ENCODE peak calls at places on chromosomes 3 and 15, in ten cellular contexts. G, P, W, I, R, C, O, F, Q and V are unnamed samples.

GRCh38 chr3:154129625-154130024 is 8.4 kb downstream of the ARHGEF26 start:
- DNase-seq in R (no peak), W (no peak), P (no peak), G (no peak), I (no peak), Q (no peak), F (no peak), O (no peak), C (no peak), V (no peak)

GRCh38 chr15:64006642-64007041 is 39.6 kb downstream of the DAPK2 start:
- DNase-seq in W (peak), R (peak), C (no peak), F (no peak), Q (no peak), P (no peak), O (peak), G (no peak), I (no peak), V (no peak)

GRCh38 chr3:39118079-39118478 is 10.6 kb downstream of the TTC21A start:
- DNase-seq in C (no peak), I (no peak), O (no peak), G (no peak), Q (no peak), W (no peak), F (no peak), R (no peak), P (no peak), V (no peak)

GRCh38 chr3:98070840-98071239 is 16.1 kb upstream of the OR5AC2 start:
- DNase-seq in W (no peak), C (no peak), I (no peak), G (no peak), R (no peak), F (no peak), Q (no peak), O (no peak), P (no peak), V (no peak)

GRCh38 chr3:113409676-113410075 is 31.6 kb downstream of the CFAP44 start:
- DNase-seq in P (no peak), R (no peak), C (no peak), W (no peak), G (no peak), I (no peak), Q (no peak), O (no peak), F (no peak), V (no peak)

GRCh38 chr3:66428733-66429132 is 72.1 kb downstream of the LRIG1 start:
- DNase-seq in W (peak), C (peak), I (peak), G (peak), P (peak), F (peak), R (peak), O (peak), Q (peak), V (no peak)

GRCh38 chr15:78154955-78155354 is 5.8 kb downstream of the IDH3A start:
- DNase-seq in P (no peak), O (no peak), R (no peak), W (no peak), Q (no peak), G (no peak), I (no peak), C (no peak), F (no peak), V (no peak)

GRCh38 chr15:67405208-67406191 is 115.4 kb upstream of the C15orf61 start:
- DNase-seq in F (no peak), C (peak), I (no peak), P (peak), O (peak), W (no peak), Q (no peak), G (no peak), R (peak), V (no peak)

GRCh38 chr3:99366663-99367429 is 271.5 kb upstream of the COL8A1 start:
- DNase-seq in R (no peak), P (peak), C (no peak), Q (no peak), I (no peak), W (no peak), F (no peak), G (no peak), O (no peak), V (no peak)

GRCh38 chr3:171269557-171269956 is 190.6 kb downstream of the TNIK start:
- DNase-seq in G (no peak), W (no peak), Q (no peak), O (no peak), R (no peak), C (no peak), P (no peak), I (no peak), F (no peak), V (no peak)

GRCh38 chr3:131728898-131729297 is 226.1 kb upstream of the MRPL3 start:
- DNase-seq in R (peak), F (no peak), I (no peak), O (no peak), P (no peak), C (peak), W (no peak), G (no peak), Q (no peak), V (no peak)

GRCh38 chr15:31457631-31458526 is 131.2 kb downstream of the KLF13 start:
- DNase-seq in P (peak), W (peak), C (peak), G (no peak), I (no peak), O (peak), F (peak), R (peak), Q (no peak), V (no peak)

GRCh38 chr3:72373139-72373538 is 475.1 kb downstream of the SHQ1 start:
- DNase-seq in G (no peak), P (no peak), F (no peak), R (no peak), I (no peak), W (no peak), C (no peak), Q (no peak), O (no peak), V (no peak)

GRCh38 chr15:26974120-26974780 is 3.3 kb downstream of the GABRG3 start:
- DNase-seq in F (no peak), P (peak), Q (no peak), W (no peak), G (no peak), R (no peak), C (peak), O (peak), I (no peak), V (no peak)

GRCh38 chr3:171980578-171981270 is 58.7 kb upstream of the FNDC3B start:
- DNase-seq in Q (no peak), I (no peak), C (peak), P (peak), G (no peak), R (no peak), W (no peak), F (no peak), O (no peak), V (no peak)

GRCh38 chr3:186589856-186590579 is 19.5 kb downstream of the DNAJB11 start:
- DNase-seq in R (peak), W (peak), F (no peak), C (peak), O (peak), G (no peak), I (no peak), P (peak), Q (no peak), V (no peak)

GRCh38 chr15:25905140-25905539 is 42.0 kb upstream of the ATP10A start:
- DNase-seq in Q (peak), I (no peak), P (peak), F (no peak), O (peak), G (no peak), C (peak), R (no peak), W (no peak), V (no peak)

GRCh38 chr3:194086251-194087075 is 49.5 kb upstream of the HES1 start:
- DNase-seq in F (peak), P (peak), Q (no peak), C (no peak), W (no peak), R (no peak), G (no peak), I (no peak), O (no peak), V (no peak)

GRCh38 chr3:54621181-54621580 is 306.7 kb downstream of the LRTM1 start:
- DNase-seq in G (no peak), C (no peak), W (no peak), I (no peak), R (peak), F (peak), O (no peak), P (no peak), Q (peak), V (no peak)

GRCh38 chr3:117725314-117725713 is 1015.7 kb downstream of the TUSC7 start:
- DNase-seq in G (no peak), I (no peak), W (no peak), C (no peak), Q (no peak), R (no peak), O (no peak), F (no peak), P (no peak), V (no peak)

GRCh38 chr3:169604568-169604967 is 58.9 kb downstream of the MECOM start:
- DNase-seq in W (no peak), I (no peak), R (peak), O (no peak), Q (no peak), F (no peak), G (no peak), P (peak), C (peak), V (no peak)

DNA sequence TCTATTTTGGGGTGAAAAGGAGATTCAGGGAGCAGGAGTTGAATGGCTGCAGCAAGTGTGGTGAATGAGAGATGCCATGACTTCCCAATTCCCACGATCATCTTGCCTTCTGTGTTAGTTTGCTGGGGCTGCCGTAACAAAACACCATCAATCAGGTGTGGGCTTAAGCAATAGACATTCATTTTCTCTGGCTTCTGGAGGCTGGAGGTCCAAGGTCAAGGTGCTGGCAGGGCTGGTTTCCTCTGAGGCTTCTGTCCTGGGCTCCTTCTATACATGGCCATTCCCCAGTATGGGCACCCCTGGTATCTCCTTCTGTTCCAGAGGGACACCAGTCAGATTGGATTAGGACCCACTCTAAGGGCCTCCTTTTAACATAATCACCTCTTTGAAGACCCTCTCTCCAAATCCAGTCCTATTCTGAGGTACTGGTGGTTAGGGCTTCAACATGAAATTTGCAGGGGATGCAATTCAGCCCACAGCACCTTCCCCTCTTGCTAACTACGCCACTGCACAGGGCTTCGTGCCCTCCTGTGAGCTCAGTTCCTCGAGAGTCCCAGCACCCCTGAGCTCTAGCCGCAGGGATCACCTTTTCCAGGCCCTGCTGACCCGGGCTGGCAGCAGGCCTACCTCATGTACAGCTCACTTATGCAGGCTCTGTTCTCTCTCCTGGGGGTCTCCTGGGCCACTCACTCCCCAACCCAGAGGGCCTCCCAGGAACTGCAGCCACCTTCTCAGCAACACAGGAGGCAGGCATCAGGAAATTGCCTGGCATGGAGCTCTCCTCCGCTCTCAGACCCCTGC is 37.3 kb upstream of the SLC6A11 start:
- DNase-seq in R (no peak), Q (no peak), P (no peak), G (no peak), W (no peak), C (no peak), I (no peak), O (no peak), F (peak), V (no peak)
- TF ChIP-seq CTCF in R (no peak), Q (no peak), P (no peak), G (no peak), W (no peak), C (no peak), I (no peak), O (no peak), F (no peak), V (no peak)

GRCh38 chr3:46705751-46706572 is 4.8 kb downstream of the TMIE start:
- DNase-seq in Q (peak), I (no peak), F (no peak), G (peak), C (peak), O (peak), R (no peak), W (no peak), P (peak), V (no peak)
- TF ChIP-seq CTCF in Q (no peak), I (no peak), F (no peak), G (no peak), C (no peak), O (no peak), R (no peak), W (peak), P (peak), V (no peak)

DNA sequence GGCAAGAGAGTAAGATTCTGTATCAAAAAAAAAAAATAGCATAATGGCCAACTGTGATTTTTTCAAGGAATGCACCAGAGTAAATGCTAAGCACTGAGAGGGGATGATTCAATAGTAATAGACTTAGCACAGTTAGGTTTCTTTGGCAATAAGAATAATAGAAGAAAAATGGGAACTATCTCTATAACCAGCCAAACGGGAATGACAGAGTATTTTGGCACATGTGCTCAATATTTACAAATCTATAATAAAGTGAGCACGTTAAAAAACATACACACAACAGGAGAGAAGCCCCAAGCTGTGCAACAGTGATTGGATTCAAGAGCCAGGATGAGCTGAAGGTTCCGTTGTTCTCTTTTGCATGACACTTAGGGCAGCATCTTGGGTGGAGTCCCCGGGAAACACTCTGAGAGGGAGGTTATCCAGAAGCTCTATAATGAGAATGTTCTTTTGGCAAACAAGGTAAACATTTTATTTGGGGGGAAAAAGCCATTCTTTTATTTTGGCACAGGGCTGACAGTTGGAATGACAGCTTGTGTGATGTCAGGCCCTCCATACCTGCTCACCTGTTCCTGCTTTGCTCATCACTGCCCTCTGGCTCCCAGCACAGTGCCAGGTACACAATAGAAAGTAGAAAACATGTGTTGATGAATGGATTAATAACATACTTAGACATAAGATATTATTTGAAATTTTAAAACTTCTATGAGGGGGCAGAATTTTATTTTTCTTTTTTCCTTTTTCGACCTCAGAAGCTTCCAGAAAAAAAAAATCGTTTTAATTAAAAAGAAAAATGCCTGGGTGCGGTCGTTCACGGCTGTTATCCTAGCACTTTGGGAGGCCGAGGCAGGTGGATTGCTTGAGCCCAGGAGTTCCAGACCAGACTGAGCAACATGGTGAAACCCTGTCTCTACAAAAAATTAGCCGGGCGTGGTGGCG is 44.0 kb upstream of the MUC4 start:
- DNase-seq in C (no peak), P (no peak), F (no peak), I (no peak), Q (no peak), R (no peak), G (no peak), W (no peak), O (no peak), V (no peak)
- TF ChIP-seq CTCF in C (no peak), P (no peak), F (no peak), I (no peak), Q (no peak), R (peak), G (no peak), W (peak), O (peak), V (no peak)

DNA sequence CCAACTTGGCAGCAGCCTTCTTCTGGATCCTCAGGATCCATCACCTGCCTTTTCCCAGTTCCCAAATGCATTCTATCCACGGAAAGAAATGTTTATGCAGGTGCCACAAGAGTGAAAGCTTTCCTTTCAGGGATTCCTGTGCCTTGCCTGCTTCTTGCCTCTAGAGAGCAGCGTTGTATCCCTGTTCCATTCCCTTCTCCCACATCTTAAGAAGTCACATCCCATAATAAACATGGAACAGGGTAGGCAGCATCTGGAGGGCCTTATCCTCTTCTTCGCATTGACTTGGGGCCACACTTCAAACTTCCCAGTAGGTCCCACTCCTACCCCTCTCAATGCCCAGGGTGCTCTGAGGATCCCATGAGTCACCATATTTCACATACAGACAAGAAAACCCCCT is 72.7 kb upstream of the DCLK3 start:
- DNase-seq in I (no peak), O (no peak), G (no peak), Q (no peak), P (peak), W (no peak), C (peak), F (no peak), R (no peak), V (no peak)
- TF ChIP-seq CTCF in I (no peak), O (no peak), G (no peak), Q (no peak), P (peak), W (peak), C (peak), F (no peak), R (peak), V (no peak)

DNA sequence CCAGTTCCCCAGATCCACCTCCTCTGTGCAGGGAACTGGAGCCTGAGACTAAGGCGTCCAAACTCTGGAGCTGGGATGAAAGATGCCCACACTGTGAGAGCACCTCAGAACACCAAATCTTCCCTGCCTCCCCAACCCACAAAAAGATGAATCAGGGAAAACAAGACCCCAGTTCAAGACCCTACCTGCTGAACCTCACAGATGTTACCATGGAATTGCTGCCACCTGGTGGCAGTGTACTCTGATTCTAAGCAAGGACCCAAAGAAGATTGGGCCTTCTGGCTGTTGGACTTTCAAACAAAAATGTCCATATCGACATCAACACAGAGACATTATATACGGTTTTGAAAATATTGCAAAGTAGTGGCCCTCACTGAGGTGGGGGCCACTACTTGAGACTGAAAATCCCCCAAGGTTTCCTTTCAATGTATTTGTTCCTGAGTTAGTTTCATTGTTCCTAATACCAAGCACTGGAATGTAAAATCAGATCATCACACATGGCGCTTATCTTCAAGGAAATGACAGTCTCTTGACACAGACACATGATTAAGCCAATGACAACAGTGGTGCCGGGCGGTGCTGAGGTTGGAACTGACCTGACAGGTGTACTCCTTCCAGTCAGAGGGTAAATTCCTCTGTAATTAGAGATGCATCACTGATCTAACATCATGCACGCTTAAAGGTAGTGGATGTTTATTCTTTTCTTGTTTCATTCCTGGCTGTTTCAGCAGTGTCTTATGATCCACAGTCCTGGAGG is 67.6 kb downstream of the SLC6A11 start:
- DNase-seq in P (peak), I (no peak), W (no peak), O (no peak), C (peak), G (no peak), F (no peak), Q (no peak), R (peak), V (no peak)
- TF ChIP-seq CTCF in P (peak), I (no peak), W (peak), O (peak), C (peak), G (no peak), F (no peak), Q (peak), R (peak), V (peak)

DNA sequence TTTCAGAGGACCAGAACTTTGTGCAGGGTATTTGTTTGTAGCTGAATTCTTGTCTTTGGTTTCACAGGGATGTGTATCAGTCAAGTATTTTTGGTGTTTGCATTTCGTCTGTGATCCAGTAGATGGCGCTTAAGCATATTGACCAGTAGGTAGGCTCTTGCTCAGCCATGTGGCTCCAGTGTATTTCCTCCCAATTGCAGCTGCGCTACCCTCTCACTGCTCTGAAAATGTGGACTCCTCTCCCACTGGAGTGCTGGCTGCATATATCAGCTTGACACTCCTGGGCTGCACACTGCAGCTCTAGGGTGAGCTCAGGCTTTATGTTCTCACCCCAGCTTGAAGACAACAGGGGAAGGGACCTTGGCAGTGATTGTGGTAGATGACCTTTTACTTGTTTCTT is 1264.3 kb upstream of the ALCAM start:
- DNase-seq in Q (no peak), I (no peak), P (peak), R (peak), G (no peak), F (no peak), C (peak), O (peak), W (no peak), V (no peak)
- TF ChIP-seq CTCF in Q (peak), I (peak), P (peak), R (peak), G (no peak), F (no peak), C (peak), O (peak), W (peak), V (peak)